ENCODE peak calls at places on chromosomes 5 and 9, in seven cellular contexts. G, Z, W, Q, O, J and D are unnamed samples.

GRCh38 chr9:84325347-84325982 is 15.1 kb downstream of the SLC28A3 start:
- DNase-seq in G (no peak), Z (no peak), W (no peak), Q (no peak), O (no peak), J (peak; percentile 74), D (no peak)

GRCh38 chr5:40754381-40755092 is 1.2 kb downstream of the TTC33 start:
- DNase-seq in G (no peak), Z (no peak), W (peak; percentile 25), Q (no peak), O (no peak), J (no peak), D (no peak)

GRCh38 chr5:151459680-151460079 is 12.3 kb downstream of the SLC36A1 start:
- DNase-seq in G (no peak), Z (no peak), W (no peak), Q (no peak), O (no peak), J (no peak), D (no peak)

GRCh38 chr9:124256517-124257069 is 1.2 kb upstream of the NEK6 start:
- DNase-seq in G (no peak), Z (no peak), W (no peak), Q (no peak), O (no peak), J (peak; percentile 73), D (peak; percentile 45)

GRCh38 chr5:124651663-124652513 is 94.6 kb downstream of the ZNF608 start:
- DNase-seq in G (peak; percentile 81), Z (peak; percentile 76), W (peak; percentile 73), Q (peak; percentile 47), O (peak; percentile 41), J (no peak), D (peak; percentile 81)

GRCh38 chr9:95341262-95342011 is 23.9 kb upstream of the FANCC start:
- DNase-seq in G (no peak), Z (no peak), W (no peak), Q (no peak), O (no peak), J (no peak), D (no peak)

GRCh38 chr5:175654807-175655206 is 3.1 kb upstream of the HRH2 start:
- DNase-seq in G (no peak), Z (no peak), W (no peak), Q (no peak), O (peak; percentile 26), J (peak; percentile 30), D (no peak)

GRCh38 chr9:13279284-13280162 is at the start of gene MPDZ:
- DNase-seq in G (peak; percentile 67), Z (peak; percentile 78), W (no peak), Q (peak; percentile 66), O (no peak), J (peak; percentile 64), D (peak; percentile 62)

GRCh38 chr5:7244977-7245376 is 151.0 kb upstream of the ADCY2 start:
- DNase-seq in G (no peak), Z (no peak), W (no peak), Q (no peak), O (no peak), J (no peak), D (no peak)

GRCh38 chr5:37902323-37902722 is 62.5 kb upstream of the GDNF start:
- DNase-seq in G (no peak), Z (no peak), W (no peak), Q (no peak), O (no peak), J (no peak), D (no peak)

GRCh38 chr5:72612810-72613209 is 105.6 kb upstream of the ZNF366 start:
- DNase-seq in G (no peak), Z (no peak), W (no peak), Q (no peak), O (no peak), J (no peak), D (no peak)

GRCh38 chr9:77600810-77601209 is 47.3 kb downstream of the GNA14 start:
- DNase-seq in G (no peak), Z (no peak), W (no peak), Q (no peak), O (no peak), J (no peak), D (no peak)

GRCh38 chr5:91151947-91152346 is 231.2 kb downstream of the ARRDC3 start:
- DNase-seq in G (no peak), Z (no peak), W (no peak), Q (no peak), O (no peak), J (peak; percentile 55), D (peak; percentile 74)

GRCh38 chr9:2745560-2746380 is 28.5 kb downstream of the KCNV2 start:
- DNase-seq in G (no peak), Z (no peak), W (no peak), Q (no peak), O (no peak), J (peak; percentile 56), D (no peak)

GRCh38 chr5:139134906-139135305 is 63.3 kb downstream of the SIL1 start:
- DNase-seq in G (no peak), Z (no peak), W (no peak), Q (no peak), O (no peak), J (no peak), D (no peak)

GRCh38 chr5:122447072-122447471 is 135.0 kb downstream of the SNCAIP start:
- DNase-seq in G (no peak), Z (no peak), W (no peak), Q (no peak), O (no peak), J (no peak), D (no peak)

GRCh38 chr5:142486581-142486980 is 161.8 kb upstream of the SPRY4 start:
- DNase-seq in G (no peak), Z (no peak), W (no peak), Q (no peak), O (no peak), J (peak; percentile 34), D (no peak)